ENCODE peak calls at places on chromosomes 1 and 21, in four cellular contexts. G is AG10803, K is pancreas, Y is coronary artery. O is an unnamed sample.

GRCh38 chr1:206479164-206480125 is 9.2 kb downstream of the IKBKE start:
- DNase-seq in Y (no peak), G (peak; percentile 74), K (peak; percentile 65), O (peak; percentile 80)

GRCh38 chr1:30322859-30323257 is 400.5 kb downstream of the MATN1 start:
- DNase-seq in Y (peak; percentile 33), K (no peak), G (no peak), O (no peak)

GRCh38 chr21:46210378-46211136 is 18.0 kb downstream of the LSS start:
- DNase-seq in Y (no peak), G (no peak), K (no peak), O (no peak)

GRCh38 chr1:184329962-184330868 is 56.6 kb upstream of the C1orf21 start:
- DNase-seq in G (no peak), K (no peak), Y (no peak), O (peak; percentile 3)

GRCh38 chr1:1307261-1307907 is 346 bp downstream of the ACAP3 start:
- DNase-seq in K (peak; percentile 65), Y (no peak), G (no peak), O (no peak)

GRCh38 chr21:34892196-34892595 is 156.9 kb downstream of the RUNX1 start:
- DNase-seq in K (no peak), G (peak; percentile 47), Y (no peak), O (peak; percentile 54)

GRCh38 chr21:45336870-45337269 is 49.2 kb upstream of the POFUT2 start:
- DNase-seq in G (peak; percentile 32), Y (no peak), K (peak; percentile 11), O (peak; percentile 67)

GRCh38 chr1:116906812-116907211 is 2.9 kb upstream of the PTGFRN start:
- DNase-seq in K (no peak), G (no peak), Y (no peak), O (no peak)

GRCh38 chr1:11318982-11319381 is 46.0 kb downstream of the UBIAD1 start:
- DNase-seq in G (no peak), Y (no peak), K (no peak), O (no peak)

GRCh38 chr1:221783437-221783836 is 41.5 kb upstream of the DUSP10 start:
- DNase-seq in Y (no peak), K (no peak), G (no peak), O (no peak)

GRCh38 chr1:20634594-20635084 is 1.4 kb downstream of the PINK1 start:
- DNase-seq in Y (no peak), K (peak; percentile 73), G (peak; percentile 33), O (peak; percentile 72)

GRCh38 chr21:29477941-29478340 is 179.2 kb downstream of the BACH1 start:
- DNase-seq in G (peak; percentile 62), Y (no peak), K (no peak), O (peak; percentile 81)

GRCh38 chr21:38126677-38127271 is 130.0 kb upstream of the KCNJ15 start:
- DNase-seq in Y (no peak), K (peak; percentile 61), G (peak; percentile 31), O (peak; percentile 18)

GRCh38 chr1:12566484-12567287 is 51.3 kb downstream of the DHRS3 start:
- DNase-seq in Y (no peak), G (no peak), K (peak; percentile 6), O (no peak)

GRCh38 chr1:24139159-24139489 is 3.8 kb downstream of the IL22RA1 start:
- DNase-seq in G (no peak), K (no peak), Y (no peak), O (no peak)

GRCh38 chr1:24139846-24140425 is 3.0 kb downstream of the IL22RA1 start:
- DNase-seq in G (no peak), K (no peak), Y (no peak), O (no peak)

GRCh38 chr1:24140741-24141181 is 2.2 kb downstream of the IL22RA1 start:
- DNase-seq in K (peak; percentile 90), G (no peak), Y (no peak), O (no peak)

GRCh38 chr1:24142546-24143431 is at the start of gene IL22RA1:
- DNase-seq in Y (no peak), G (peak; percentile 14), K (peak; percentile 94), O (no peak)

GRCh38 chr1:24141311-24141997 is 1.5 kb downstream of the IL22RA1 start:
- DNase-seq in Y (no peak), G (peak; percentile 39), K (peak; percentile 69), O (no peak)
- H3K4me3 ChIP-seq in Y (no peak overlapping the region), G (no peak overlapping the region), K (peak overlapping the region; percentile 74), O (no peak overlapping the region)

GRCh38 chr1:41868241-41868953 is 50.3 kb downstream of the HIVEP3 start:
- DNase-seq in G (no peak), K (no peak), Y (no peak), O (no peak)
- TF ChIP-seq CTCF in G (no peak), K (no peak), Y (no peak), O (no peak)

DNA sequence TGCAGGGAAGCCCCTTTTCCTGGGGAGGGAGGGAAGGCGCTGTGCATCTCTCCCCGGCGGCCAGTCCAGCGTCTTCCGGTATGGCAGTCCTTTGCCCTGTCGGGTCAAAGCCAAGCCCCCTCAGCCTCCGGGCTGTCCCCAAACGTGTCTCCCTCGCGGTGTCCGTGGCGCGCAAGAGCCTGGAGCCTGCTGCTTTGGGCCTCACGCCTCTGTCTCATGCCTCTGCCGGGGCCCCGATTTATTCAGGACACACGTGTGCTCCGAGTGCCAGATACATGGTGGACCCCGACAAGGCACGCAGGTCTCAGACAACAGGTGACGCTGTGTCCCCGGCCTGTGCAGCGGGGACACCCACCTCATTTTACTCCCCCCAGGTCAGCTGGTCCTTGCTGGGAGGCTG is 176.7 kb downstream of the CAMTA1 start:
- DNase-seq in G (no peak), K (no peak), Y (no peak), O (no peak)
- H3K4me3 ChIP-seq in G (no peak overlapping the region), K (no peak overlapping the region), Y (peak overlapping the region; percentile 56), O (no peak overlapping the region)

DNA sequence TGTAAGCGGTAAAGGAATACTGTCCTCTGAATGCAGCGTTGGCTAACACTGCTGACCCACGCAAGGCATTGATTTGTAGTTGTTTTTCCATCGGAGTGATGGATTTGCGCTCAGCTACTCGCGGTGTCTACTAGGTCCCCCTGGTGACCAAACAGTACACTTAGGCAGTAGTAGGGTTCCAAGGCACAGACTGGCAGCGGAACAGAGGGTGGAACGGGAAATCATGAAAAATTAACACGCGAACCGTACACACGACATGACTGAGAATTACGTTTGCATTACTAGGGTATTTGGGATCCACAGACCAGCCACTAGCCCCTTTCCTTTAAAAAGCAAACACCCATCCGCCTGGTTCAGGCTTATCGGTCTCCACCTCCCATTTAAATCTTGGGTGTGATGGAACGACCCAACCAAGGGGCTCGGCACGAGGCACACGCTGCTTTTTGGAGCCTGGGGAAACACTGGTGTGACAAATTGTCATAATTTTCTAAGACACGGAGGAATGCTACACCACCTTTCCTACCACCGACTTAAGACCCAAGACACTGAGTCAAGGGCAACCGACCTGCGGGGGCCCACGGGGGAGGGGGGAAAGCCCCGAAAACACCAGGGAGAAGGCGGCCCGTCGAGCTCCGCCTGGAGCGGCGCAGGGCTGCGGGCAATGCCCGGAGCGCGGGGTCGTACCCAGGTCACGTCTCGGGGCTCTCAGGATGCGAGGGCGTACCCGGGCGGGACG is 699 bp downstream of the DIPK1A start:
- DNase-seq in K (peak; percentile 43), Y (peak; percentile 82), G (peak; percentile 89), O (peak; percentile 70)
- TF ChIP-seq CTCF in K (peak; percentile 29), Y (peak; percentile 58), G (peak; percentile 77), O (peak; percentile 71)

GRCh38 chr1:22142315-22143064 is 407 bp downstream of the WNT4 start:
- DNase-seq in G (peak; percentile 25), K (peak; percentile 50), Y (no peak), O (peak; percentile 21)
- H3K4me3 ChIP-seq in G (peak overlapping the region; percentile 17), K (peak overlapping the region; percentile 49), Y (peak overlapping the region; percentile 81), O (peak overlapping the region; percentile 37)

DNA sequence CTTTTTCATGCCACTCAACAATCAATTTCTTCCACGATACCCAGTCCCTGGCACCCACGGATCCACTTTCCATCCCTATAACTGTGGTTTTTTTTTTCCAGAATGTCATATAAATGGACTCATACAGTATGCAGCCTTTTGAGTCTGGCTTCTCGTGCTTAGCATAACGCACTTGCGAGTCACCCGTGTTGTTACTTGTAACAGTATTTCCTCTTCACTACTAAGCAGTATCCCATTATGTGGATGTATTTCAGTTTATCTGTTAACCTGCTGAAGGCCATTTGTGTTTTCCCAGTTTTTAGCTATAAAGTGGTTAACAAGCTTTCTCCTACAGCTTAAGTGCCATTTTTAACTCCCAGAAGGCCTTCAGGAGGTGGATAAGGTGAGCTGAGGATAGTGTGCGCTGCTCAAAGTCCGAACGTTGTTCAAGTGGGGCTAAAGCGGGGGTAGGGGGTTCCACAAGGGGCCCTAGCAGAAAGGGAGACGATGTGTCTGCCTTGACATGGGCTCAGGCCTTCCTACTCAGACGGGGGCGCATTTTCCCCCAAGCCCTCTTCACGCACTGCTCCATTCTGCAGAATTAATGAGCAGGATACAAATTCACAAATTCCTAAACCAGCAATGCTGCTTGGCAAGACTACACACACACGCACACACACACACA is 770 bp downstream of the ADAR start:
- DNase-seq in Y (peak; percentile 14), G (peak; percentile 73), K (no peak), O (peak; percentile 46)
- TF ChIP-seq CTCF in Y (no peak), G (peak; percentile 8), K (no peak), O (peak; percentile 9)

DNA sequence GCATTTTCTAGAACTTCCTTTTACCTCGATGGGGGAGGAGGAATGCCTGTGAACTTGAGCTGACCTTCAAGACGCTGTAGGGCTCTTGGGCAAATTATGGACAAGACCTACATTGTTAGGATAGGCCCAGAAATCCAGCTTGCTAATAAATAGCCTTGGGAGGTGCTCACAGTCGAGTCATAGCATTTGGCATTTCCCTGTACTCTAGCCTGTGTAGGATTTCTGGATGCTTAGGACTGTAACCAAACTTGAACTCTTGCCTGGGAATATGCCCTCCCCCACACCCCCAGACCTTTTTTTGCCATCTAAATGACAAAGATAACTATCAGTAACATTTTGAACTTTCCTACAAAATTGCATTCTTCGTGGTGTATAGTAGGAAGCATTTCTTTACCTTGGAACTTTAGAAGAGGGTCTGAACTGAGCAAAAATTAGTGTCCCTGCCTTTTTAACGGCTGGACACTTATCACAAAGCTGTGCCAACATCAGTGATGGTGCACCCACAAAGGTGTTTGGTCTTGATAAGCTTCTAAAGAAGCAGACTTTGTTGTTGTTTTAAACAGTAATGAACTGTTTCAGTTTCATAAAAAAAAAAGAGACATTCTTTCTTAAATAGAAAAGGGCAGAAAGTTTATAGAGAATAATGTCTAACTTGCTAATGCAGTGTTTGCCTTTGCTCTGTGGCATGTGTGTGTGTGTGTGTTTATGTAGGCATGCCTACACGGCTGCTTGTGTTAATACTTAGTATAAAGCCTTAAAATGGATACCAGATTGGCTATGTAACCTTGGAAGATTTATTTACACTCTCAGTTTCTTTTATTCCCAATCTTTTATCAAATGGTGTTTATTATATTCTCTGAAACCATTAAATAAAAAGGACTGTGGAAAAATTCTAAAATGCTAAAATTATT is 88.2 kb downstream of the NFIA start:
- DNase-seq in Y (no peak), G (peak; percentile 54), K (no peak), O (no peak)
- H3K4me3 ChIP-seq in Y (peak overlapping the region; percentile 5), G (no peak overlapping the region), K (no peak overlapping the region), O (no peak overlapping the region)

DNA sequence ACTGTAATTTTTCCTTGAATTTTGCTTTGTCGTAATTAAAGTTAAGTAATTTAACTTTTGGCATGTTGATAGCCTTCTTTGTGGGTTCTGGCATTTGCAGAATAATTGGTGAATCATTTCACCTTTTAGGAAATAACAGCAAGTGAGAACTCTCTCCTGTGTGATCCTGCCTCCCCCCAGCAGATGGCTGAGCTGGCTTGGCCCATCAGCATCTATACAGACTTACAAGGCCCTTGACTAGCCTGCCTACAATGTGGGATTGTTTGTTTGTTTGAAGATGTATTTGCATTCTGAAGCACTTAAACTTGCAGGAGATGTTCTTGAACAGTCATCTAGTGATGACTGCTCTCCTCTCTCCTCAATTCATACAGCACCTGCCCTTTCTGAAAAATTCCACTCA is 55.9 kb downstream of the MACO1 start:
- DNase-seq in Y (no peak), K (no peak), G (peak; percentile 48), O (no peak)
- TF ChIP-seq CTCF in Y (no peak), K (no peak), G (peak; percentile 49), O (peak; percentile 36)